ENCODE peak calls at places on chromosomes 12 and 14, in nine cellular contexts. One of them, this sample, is unnamed.

GRCh38 chr14:64279719-64280668 is 14.2 kb downstream of the ESR2 start:
- DNase-seq in K562: peak
- DNase-seq in fibroblast of lung: peak
- DNase-seq in psoas muscle: no peak
- DNase-seq in CD4-positive, alpha-beta T cell: no peak
- DNase-seq in GM23248: no peak
- DNase-seq in neuronal stem cell: no peak
- DNase-seq in PC-9: peak
- DNase-seq in tibial nerve: no peak
- DNase-seq in this sample: no peak

GRCh38 chr12:106436183-106436582 is 78.6 kb downstream of the POLR3B start:
- DNase-seq in tibial nerve: no peak
- DNase-seq in K562: no peak
- DNase-seq in neuronal stem cell: no peak
- DNase-seq in fibroblast of lung: peak
- DNase-seq in psoas muscle: no peak
- DNase-seq in GM23248: no peak
- DNase-seq in CD4-positive, alpha-beta T cell: no peak
- DNase-seq in PC-9: no peak
- DNase-seq in this sample: no peak

GRCh38 chr14:104734991-104735779 is 11.2 kb downstream of the ADSS1 start:
- DNase-seq in fibroblast of lung: no peak
- DNase-seq in tibial nerve: no peak
- DNase-seq in PC-9: no peak
- DNase-seq in CD4-positive, alpha-beta T cell: no peak
- DNase-seq in K562: no peak
- DNase-seq in neuronal stem cell: no peak
- DNase-seq in psoas muscle: peak
- DNase-seq in GM23248: no peak
- DNase-seq in this sample: no peak

GRCh38 chr12:51429705-51430104 is 5.1 kb downstream of the SLC4A8 start:
- DNase-seq in tibial nerve: no peak
- DNase-seq in PC-9: no peak
- DNase-seq in fibroblast of lung: no peak
- DNase-seq in CD4-positive, alpha-beta T cell: no peak
- DNase-seq in K562: no peak
- DNase-seq in neuronal stem cell: no peak
- DNase-seq in psoas muscle: no peak
- DNase-seq in GM23248: no peak
- DNase-seq in this sample: no peak

GRCh38 chr12:49094104-49094948 is at the start of gene DHH:
- DNase-seq in CD4-positive, alpha-beta T cell: no peak
- DNase-seq in fibroblast of lung: peak
- DNase-seq in neuronal stem cell: no peak
- DNase-seq in tibial nerve: no peak
- DNase-seq in K562: peak
- DNase-seq in PC-9: no peak
- DNase-seq in GM23248: peak
- DNase-seq in psoas muscle: peak
- DNase-seq in this sample: no peak

GRCh38 chr14:20613094-20614037 is 22.2 kb upstream of the RNASE12 start:
- DNase-seq in tibial nerve: peak
- DNase-seq in psoas muscle: peak
- DNase-seq in CD4-positive, alpha-beta T cell: peak
- DNase-seq in GM23248: peak
- DNase-seq in PC-9: peak
- DNase-seq in fibroblast of lung: peak
- DNase-seq in neuronal stem cell: peak
- DNase-seq in K562: peak
- DNase-seq in this sample: peak

GRCh38 chr12:119154435-119154818 is 24.3 kb upstream of the HSPB8 start:
- DNase-seq in GM23248: peak
- DNase-seq in CD4-positive, alpha-beta T cell: no peak
- DNase-seq in K562: peak
- DNase-seq in PC-9: no peak
- DNase-seq in neuronal stem cell: peak
- DNase-seq in psoas muscle: peak
- DNase-seq in tibial nerve: no peak
- DNase-seq in fibroblast of lung: no peak
- DNase-seq in this sample: no peak

GRCh38 chr14:63295991-63296630 is 22.6 kb downstream of the GPHB5 start:
- DNase-seq in neuronal stem cell: no peak
- DNase-seq in PC-9: no peak
- DNase-seq in CD4-positive, alpha-beta T cell: no peak
- DNase-seq in GM23248: peak
- DNase-seq in tibial nerve: no peak
- DNase-seq in fibroblast of lung: peak
- DNase-seq in psoas muscle: no peak
- DNase-seq in K562: no peak
- DNase-seq in this sample: no peak

GRCh38 chr12:123250471-123251383 is 17.5 kb downstream of the MTRFR start:
- DNase-seq in tibial nerve: no peak
- DNase-seq in GM23248: no peak
- DNase-seq in CD4-positive, alpha-beta T cell: no peak
- DNase-seq in psoas muscle: no peak
- DNase-seq in fibroblast of lung: no peak
- DNase-seq in PC-9: peak
- DNase-seq in neuronal stem cell: no peak
- DNase-seq in K562: peak
- DNase-seq in this sample: peak

GRCh38 chr14:100010679-100011078 is 54.5 kb upstream of the EVL start:
- DNase-seq in psoas muscle: no peak
- DNase-seq in neuronal stem cell: no peak
- DNase-seq in fibroblast of lung: no peak
- DNase-seq in tibial nerve: no peak
- DNase-seq in K562: no peak
- DNase-seq in PC-9: no peak
- DNase-seq in GM23248: peak
- DNase-seq in CD4-positive, alpha-beta T cell: no peak
- DNase-seq in this sample: no peak

GRCh38 chr12:116962197-116962596 is 51.4 kb downstream of the FBXW8 start:
- DNase-seq in fibroblast of lung: no peak
- DNase-seq in K562: no peak
- DNase-seq in tibial nerve: no peak
- DNase-seq in psoas muscle: no peak
- DNase-seq in PC-9: no peak
- DNase-seq in GM23248: no peak
- DNase-seq in neuronal stem cell: no peak
- DNase-seq in CD4-positive, alpha-beta T cell: no peak
- DNase-seq in this sample: no peak

GRCh38 chr14:20730921-20731320 is 14.8 kb upstream of the EDDM3A start:
- DNase-seq in GM23248: no peak
- DNase-seq in fibroblast of lung: no peak
- DNase-seq in neuronal stem cell: no peak
- DNase-seq in CD4-positive, alpha-beta T cell: no peak
- DNase-seq in psoas muscle: no peak
- DNase-seq in PC-9: no peak
- DNase-seq in K562: no peak
- DNase-seq in tibial nerve: no peak
- DNase-seq in this sample: no peak

GRCh38 chr14:103432627-103433026 is 47.4 kb downstream of the MARK3 start:
- DNase-seq in CD4-positive, alpha-beta T cell: no peak
- DNase-seq in neuronal stem cell: no peak
- DNase-seq in PC-9: no peak
- DNase-seq in tibial nerve: no peak
- DNase-seq in fibroblast of lung: no peak
- DNase-seq in K562: no peak
- DNase-seq in psoas muscle: no peak
- DNase-seq in GM23248: no peak
- DNase-seq in this sample: no peak

GRCh38 chr12:106179086-106179485 is 40.3 kb upstream of the NUAK1 start:
- DNase-seq in K562: no peak
- DNase-seq in fibroblast of lung: no peak
- DNase-seq in GM23248: no peak
- DNase-seq in CD4-positive, alpha-beta T cell: no peak
- DNase-seq in PC-9: no peak
- DNase-seq in neuronal stem cell: peak
- DNase-seq in psoas muscle: no peak
- DNase-seq in tibial nerve: peak
- DNase-seq in this sample: no peak

GRCh38 chr14:56159066-56159465 is 40.9 kb downstream of the PELI2 start:
- DNase-seq in psoas muscle: no peak
- DNase-seq in K562: no peak
- DNase-seq in GM23248: no peak
- DNase-seq in CD4-positive, alpha-beta T cell: no peak
- DNase-seq in fibroblast of lung: no peak
- DNase-seq in tibial nerve: no peak
- DNase-seq in PC-9: no peak
- DNase-seq in neuronal stem cell: no peak
- DNase-seq in this sample: no peak

GRCh38 chr14:68960123-68960522 is 19.0 kb downstream of the ACTN1 start:
- DNase-seq in GM23248: no peak
- DNase-seq in fibroblast of lung: no peak
- DNase-seq in tibial nerve: no peak
- DNase-seq in K562: no peak
- DNase-seq in neuronal stem cell: no peak
- DNase-seq in psoas muscle: no peak
- DNase-seq in PC-9: no peak
- DNase-seq in CD4-positive, alpha-beta T cell: no peak
- DNase-seq in this sample: no peak

GRCh38 chr14:68962681-68963080 is 16.4 kb downstream of the ACTN1 start:
- DNase-seq in tibial nerve: no peak
- DNase-seq in GM23248: no peak
- DNase-seq in psoas muscle: no peak
- DNase-seq in neuronal stem cell: no peak
- DNase-seq in PC-9: no peak
- DNase-seq in CD4-positive, alpha-beta T cell: no peak
- DNase-seq in K562: no peak
- DNase-seq in fibroblast of lung: no peak
- DNase-seq in this sample: no peak

GRCh38 chr14:68959035-68959434 is 20.1 kb downstream of the ACTN1 start:
- DNase-seq in CD4-positive, alpha-beta T cell: no peak
- DNase-seq in tibial nerve: no peak
- DNase-seq in psoas muscle: no peak
- DNase-seq in PC-9: no peak
- DNase-seq in neuronal stem cell: no peak
- DNase-seq in GM23248: no peak
- DNase-seq in fibroblast of lung: peak
- DNase-seq in K562: no peak
- DNase-seq in this sample: no peak

GRCh38 chr14:68961781-68962584 is 17.1 kb downstream of the ACTN1 start:
- DNase-seq in psoas muscle: no peak
- DNase-seq in CD4-positive, alpha-beta T cell: no peak
- DNase-seq in fibroblast of lung: peak
- DNase-seq in neuronal stem cell: peak
- DNase-seq in K562: no peak
- DNase-seq in tibial nerve: no peak
- DNase-seq in GM23248: peak
- DNase-seq in PC-9: no peak
- DNase-seq in this sample: no peak

GRCh38 chr14:68961361-68961760 is 17.7 kb downstream of the ACTN1 start:
- DNase-seq in tibial nerve: no peak
- DNase-seq in neuronal stem cell: no peak
- DNase-seq in K562: no peak
- DNase-seq in PC-9: no peak
- DNase-seq in fibroblast of lung: no peak
- DNase-seq in psoas muscle: no peak
- DNase-seq in CD4-positive, alpha-beta T cell: no peak
- DNase-seq in GM23248: no peak
- DNase-seq in this sample: no peak
- H3K27ac ChIP-seq in tibial nerve: no peak
- H3K27ac ChIP-seq in neuronal stem cell: no peak
- H3K27ac ChIP-seq in K562: no peak
- H3K27ac ChIP-seq in PC-9: no peak
- H3K27ac ChIP-seq in fibroblast of lung: peak
- H3K27ac ChIP-seq in psoas muscle: no peak
- H3K27ac ChIP-seq in CD4-positive, alpha-beta T cell: no peak
- H3K27ac ChIP-seq in GM23248: no peak
- H3K27ac ChIP-seq in this sample: peak

GRCh38 chr12:4960547-4960946 is 50.8 kb downstream of the KCNA1 start:
- DNase-seq in fibroblast of lung: no peak
- DNase-seq in K562: no peak
- DNase-seq in CD4-positive, alpha-beta T cell: no peak
- DNase-seq in psoas muscle: no peak
- DNase-seq in neuronal stem cell: no peak
- DNase-seq in PC-9: no peak
- DNase-seq in GM23248: no peak
- DNase-seq in tibial nerve: no peak
- DNase-seq in this sample: no peak
- H3K27ac ChIP-seq in fibroblast of lung: no peak
- H3K27ac ChIP-seq in K562: no peak
- H3K27ac ChIP-seq in CD4-positive, alpha-beta T cell: no peak
- H3K27ac ChIP-seq in psoas muscle: no peak
- H3K27ac ChIP-seq in neuronal stem cell: no peak
- H3K27ac ChIP-seq in PC-9: no peak
- H3K27ac ChIP-seq in GM23248: no peak
- H3K27ac ChIP-seq in tibial nerve: no peak
- H3K27ac ChIP-seq in this sample: no peak

GRCh38 chr14:51871846-51872245 is 11.4 kb downstream of the GNG2 start:
- DNase-seq in fibroblast of lung: no peak
- DNase-seq in neuronal stem cell: no peak
- DNase-seq in K562: no peak
- DNase-seq in PC-9: no peak
- DNase-seq in CD4-positive, alpha-beta T cell: no peak
- DNase-seq in psoas muscle: no peak
- DNase-seq in GM23248: no peak
- DNase-seq in tibial nerve: no peak
- DNase-seq in this sample: no peak

GRCh38 chr14:51869426-51870113 is 9.2 kb downstream of the GNG2 start:
- DNase-seq in tibial nerve: no peak
- DNase-seq in GM23248: no peak
- DNase-seq in psoas muscle: no peak
- DNase-seq in neuronal stem cell: no peak
- DNase-seq in CD4-positive, alpha-beta T cell: no peak
- DNase-seq in PC-9: no peak
- DNase-seq in K562: no peak
- DNase-seq in fibroblast of lung: no peak
- DNase-seq in this sample: no peak

GRCh38 chr14:51872396-51872795 is 12.0 kb downstream of the GNG2 start:
- DNase-seq in psoas muscle: no peak
- DNase-seq in K562: no peak
- DNase-seq in GM23248: no peak
- DNase-seq in fibroblast of lung: no peak
- DNase-seq in tibial nerve: no peak
- DNase-seq in CD4-positive, alpha-beta T cell: no peak
- DNase-seq in PC-9: no peak
- DNase-seq in neuronal stem cell: no peak
- DNase-seq in this sample: no peak

GRCh38 chr14:51870620-51871019 is 10.2 kb downstream of the GNG2 start:
- DNase-seq in GM23248: no peak
- DNase-seq in PC-9: no peak
- DNase-seq in psoas muscle: no peak
- DNase-seq in K562: no peak
- DNase-seq in tibial nerve: no peak
- DNase-seq in neuronal stem cell: no peak
- DNase-seq in CD4-positive, alpha-beta T cell: no peak
- DNase-seq in fibroblast of lung: no peak
- DNase-seq in this sample: no peak

GRCh38 chr14:51873221-51873893 is 12.9 kb downstream of the GNG2 start:
- DNase-seq in CD4-positive, alpha-beta T cell: no peak
- DNase-seq in GM23248: peak
- DNase-seq in neuronal stem cell: no peak
- DNase-seq in tibial nerve: no peak
- DNase-seq in PC-9: peak
- DNase-seq in fibroblast of lung: peak
- DNase-seq in psoas muscle: no peak
- DNase-seq in K562: no peak
- DNase-seq in this sample: peak
- H3K27ac ChIP-seq in CD4-positive, alpha-beta T cell: no peak
- H3K27ac ChIP-seq in GM23248: peak
- H3K27ac ChIP-seq in neuronal stem cell: no peak
- H3K27ac ChIP-seq in tibial nerve: peak
- H3K27ac ChIP-seq in PC-9: peak
- H3K27ac ChIP-seq in fibroblast of lung: peak
- H3K27ac ChIP-seq in psoas muscle: no peak
- H3K27ac ChIP-seq in K562: no peak
- H3K27ac ChIP-seq in this sample: no peak

GRCh38 chr12:96212456-96213375 is 18.5 kb downstream of the ELK3 start:
- DNase-seq in psoas muscle: no peak
- DNase-seq in GM23248: no peak
- DNase-seq in fibroblast of lung: no peak
- DNase-seq in PC-9: no peak
- DNase-seq in neuronal stem cell: no peak
- DNase-seq in CD4-positive, alpha-beta T cell: no peak
- DNase-seq in K562: no peak
- DNase-seq in tibial nerve: no peak
- DNase-seq in this sample: no peak
- H3K27ac ChIP-seq in psoas muscle: peak
- H3K27ac ChIP-seq in GM23248: no peak
- H3K27ac ChIP-seq in fibroblast of lung: no peak
- H3K27ac ChIP-seq in PC-9: peak
- H3K27ac ChIP-seq in neuronal stem cell: no peak
- H3K27ac ChIP-seq in CD4-positive, alpha-beta T cell: peak
- H3K27ac ChIP-seq in K562: no peak
- H3K27ac ChIP-seq in tibial nerve: peak
- H3K27ac ChIP-seq in this sample: peak